ENCODE peak calls at places on chromosomes 3 and 15, in four cellular contexts. One of them, this sample, is unnamed.

GRCh38 chr3:14561051-14561634 is 21.0 kb upstream of the GRIP2 start:
- DNase-seq in T-helper 2 cell: no peak
- DNase-seq in ureter: no peak
- DNase-seq in NCI-H69: no peak
- DNase-seq in this sample: no peak

GRCh38 chr3:52372822-52373504 is 56.8 kb downstream of the DNAH1 start:
- DNase-seq in T-helper 2 cell: no peak
- DNase-seq in ureter: no peak
- DNase-seq in NCI-H69: no peak
- DNase-seq in this sample: peak

GRCh38 chr3:155745795-155746550 is 1.1 kb upstream of the PLCH1 start:
- DNase-seq in T-helper 2 cell: no peak
- DNase-seq in ureter: no peak
- DNase-seq in NCI-H69: peak
- DNase-seq in this sample: peak

GRCh38 chr3:153290278-153291015 is 128.4 kb downstream of the RAP2B start:
- DNase-seq in T-helper 2 cell: peak
- DNase-seq in ureter: no peak
- DNase-seq in NCI-H69: peak
- DNase-seq in this sample: no peak

GRCh38 chr3:177478170-177478859 is 281.0 kb upstream of the TBL1XR1 start:
- DNase-seq in T-helper 2 cell: no peak
- DNase-seq in ureter: peak
- DNase-seq in NCI-H69: no peak
- DNase-seq in this sample: no peak

GRCh38 chr3:76147846-76148245 is 362.5 kb upstream of the ZNF717 start:
- DNase-seq in T-helper 2 cell: no peak
- DNase-seq in ureter: no peak
- DNase-seq in NCI-H69: no peak
- DNase-seq in this sample: no peak

GRCh38 chr15:64749999-64750657 is 25.3 kb downstream of the RBPMS2 start:
- DNase-seq in T-helper 2 cell: no peak
- DNase-seq in ureter: no peak
- DNase-seq in NCI-H69: peak
- DNase-seq in this sample: peak

GRCh38 chr15:40590635-40591105 is 3.4 kb upstream of the KNL1 start:
- DNase-seq in T-helper 2 cell: no peak
- DNase-seq in ureter: no peak
- DNase-seq in NCI-H69: no peak
- DNase-seq in this sample: no peak

GRCh38 chr15:79031821-79032220 is 58.8 kb downstream of the RASGRF1 start:
- DNase-seq in T-helper 2 cell: no peak
- DNase-seq in ureter: no peak
- DNase-seq in NCI-H69: no peak
- DNase-seq in this sample: no peak